ENCODE peak calls at places on chromosomes 16 and 17, in five cellular contexts. E is neural progenitor cell, W is GM23248, H is fibroblast of lung, Q is GM12878. G is an unnamed sample.

GRCh38 chr16:47029724-47030123 is 56.2 kb upstream of the DNAJA2 start:
- DNase-seq in E (no peak), W (no peak), H (no peak), Q (no peak), G (no peak)

GRCh38 chr17:50534222-50534978 is 1.9 kb downstream of the EPN3 start:
- DNase-seq in E (peak), W (peak), H (no peak), Q (no peak), G (no peak)

GRCh38 chr16:30184430-30185140 is 1.2 kb downstream of the CORO1A start:
- DNase-seq in E (no peak), W (no peak), H (no peak), Q (peak), G (no peak)

GRCh38 chr17:77364941-77365583 is 224.3 kb downstream of the SEC14L1 start:
- DNase-seq in E (no peak), W (no peak), H (no peak), Q (no peak), G (no peak)

GRCh38 chr17:75820411-75821080 is 23.7 kb downstream of the UNC13D start:
- DNase-seq in E (no peak), W (no peak), H (no peak), Q (no peak), G (no peak)

GRCh38 chr16:87207509-87207908 is 109.7 kb downstream of the C16orf95 start:
- DNase-seq in E (no peak), W (peak), H (peak), Q (no peak), G (no peak)

GRCh38 chr17:49970498-49970897 is 1.5 kb downstream of the DLX4 start:
- DNase-seq in E (no peak), W (no peak), H (no peak), Q (no peak), G (no peak)

GRCh38 chr17:49932131-49932723 is 36.8 kb upstream of the DLX4 start:
- DNase-seq in E (no peak), W (no peak), H (no peak), Q (no peak), G (no peak)

GRCh38 chr17:46853896-46854444 is 2.6 kb downstream of the WNT9B start:
- DNase-seq in E (no peak), W (peak), H (no peak), Q (no peak), G (no peak)

GRCh38 chr17:9644910-9645751 is at the start of gene USP43:
- DNase-seq in E (peak), W (peak), H (no peak), Q (no peak), G (peak)

GRCh38 chr16:80573700-80574120 is 32.9 kb downstream of the DYNLRB2 start:
- DNase-seq in E (no peak), W (no peak), H (no peak), Q (no peak), G (no peak)

GRCh38 chr16:51134269-51134812 is 16.7 kb downstream of the SALL1 start:
- DNase-seq in E (peak), W (peak), H (no peak), Q (no peak), G (no peak)

GRCh38 chr16:21184834-21185233 is 26.4 kb downstream of the LDAF1 start:
- DNase-seq in E (no peak), W (peak), H (no peak), Q (no peak), G (no peak)

GRCh38 chr16:11256657-11257130 is 690 bp upstream of the SOCS1 start:
- DNase-seq in E (peak), W (peak), H (peak), Q (no peak), G (no peak)

GRCh38 chr17:67119102-67119501 is 74.7 kb downstream of the CACNG1 start:
- DNase-seq in E (no peak), W (no peak), H (no peak), Q (no peak), G (no peak)

GRCh38 chr17:5097101-5097834 is 14.4 kb downstream of the ZNF232 start:
- DNase-seq in E (peak), W (no peak), H (no peak), Q (no peak), G (no peak)

GRCh38 chr16:83717308-83717707 is 90.5 kb upstream of the HSBP1 start:
- DNase-seq in E (peak), W (no peak), H (no peak), Q (no peak), G (no peak)

GRCh38 chr16:81505011-81505660 is 60.5 kb downstream of the CMIP start:
- DNase-seq in E (no peak), W (no peak), H (no peak), Q (peak), G (no peak)

GRCh38 chr16:86956437-86956836 is 360.8 kb downstream of the C16orf95 start:
- DNase-seq in E (no peak), W (no peak), H (no peak), Q (no peak), G (no peak)

GRCh38 chr16:22678311-22678710 is 135.7 kb upstream of the HS3ST2 start:
- DNase-seq in E (no peak), W (no peak), H (no peak), Q (no peak), G (no peak)

GRCh38 chr17:6096201-6097004 is 26.2 kb downstream of the WSCD1 start:
- DNase-seq in E (no peak), W (no peak), H (no peak), Q (no peak), G (no peak)

GRCh38 chr16:50425648-50426047 is 56.9 kb upstream of the BRD7 start:
- DNase-seq in E (no peak), W (no peak), H (no peak), Q (no peak), G (no peak)

GRCh38 chr17:40104570-40105471 is 4.4 kb upstream of the NR1D1 start:
- DNase-seq in E (no peak), W (no peak), H (no peak), Q (no peak), G (no peak)

GRCh38 chr17:9292563-9292941 is 271.2 kb downstream of the NTN1 start:
- DNase-seq in E (no peak), W (no peak), H (no peak), Q (no peak), G (no peak)

GRCh38 chr17:30520882-30521281 is 43.7 kb downstream of the GOSR1 start:
- DNase-seq in E (no peak), W (peak), H (no peak), Q (no peak), G (no peak)

GRCh38 chr16:49453983-49454382 is 80.4 kb downstream of the C16orf78 start:
- DNase-seq in E (no peak), W (no peak), H (no peak), Q (no peak), G (no peak)

GRCh38 chr17:16255481-16255901 is 38.5 kb downstream of the PIGL start:
- DNase-seq in E (peak), W (peak), H (peak), Q (no peak), G (peak)

GRCh38 chr16:88197481-88198456 is 185.0 kb upstream of the ZNF469 start:
- DNase-seq in E (no peak), W (peak), H (no peak), Q (no peak), G (no peak)

GRCh38 chr17:7854851-7855642 is at the start of gene TMEM88:
- DNase-seq in E (peak), W (peak), H (no peak), Q (no peak), G (no peak)

GRCh38 chr17:7852919-7853692 is 1.8 kb upstream of the TMEM88 start:
- DNase-seq in E (peak), W (no peak), H (no peak), Q (no peak), G (no peak)

GRCh38 chr17:7853693-7854043 is 1.2 kb upstream of the TMEM88 start:
- DNase-seq in E (peak), W (no peak), H (no peak), Q (no peak), G (no peak)

GRCh38 chr17:7855643-7856080 is 796 bp downstream of the TMEM88 start:
- DNase-seq in E (no peak), W (no peak), H (no peak), Q (no peak), G (no peak)

GRCh38 chr17:7854078-7854777 is 638 bp upstream of the TMEM88 start:
- DNase-seq in E (peak), W (no peak), H (no peak), Q (no peak), G (no peak)
- TF ChIP-seq EZH2 in E (no peak), W (no peak), H (no peak), Q (no peak), G (no peak)

GRCh38 chr17:65901394-65901793 is 290.5 kb downstream of the CEP112 start:
- DNase-seq in E (no peak), W (no peak), H (no peak), Q (no peak), G (no peak)

GRCh38 chr17:65892912-65893377 is 299.0 kb downstream of the CEP112 start:
- DNase-seq in E (no peak), W (peak), H (no peak), Q (peak), G (no peak)

GRCh38 chr17:65893692-65894279 is 298.1 kb downstream of the CEP112 start:
- DNase-seq in E (no peak), W (no peak), H (no peak), Q (no peak), G (no peak)

GRCh38 chr17:65902165-65902564 is 289.8 kb downstream of the CEP112 start:
- DNase-seq in E (no peak), W (no peak), H (no peak), Q (no peak), G (no peak)

DNA sequence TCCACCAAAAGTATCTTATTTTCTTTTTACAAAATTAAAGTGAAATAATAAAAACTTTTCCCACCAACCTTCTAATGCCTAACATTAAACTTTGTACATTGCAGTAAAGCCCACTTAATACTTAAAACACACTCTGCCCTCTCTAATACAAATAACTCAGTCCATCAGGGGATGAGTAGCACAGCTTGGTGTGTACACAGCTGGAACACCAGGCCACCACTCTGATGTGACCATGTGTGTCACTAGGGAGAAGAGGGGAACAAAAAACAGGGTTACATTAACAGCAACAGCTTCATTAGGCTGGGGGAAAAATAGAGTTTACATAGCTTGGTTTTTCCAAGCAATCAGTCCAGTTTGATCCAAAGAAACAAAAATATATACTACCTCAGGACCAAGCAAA is 295.0 kb downstream of the CEP112 start:
- DNase-seq in E (no peak), W (no peak), H (no peak), Q (no peak), G (no peak)
- TF ChIP-seq EZH2 in E (no peak), W (no peak), H (no peak), Q (no peak), G (no peak)

GRCh38 chr17:80034977-80035686 is 540 bp downstream of the TBC1D16 start:
- DNase-seq in E (peak), W (peak), H (peak), Q (no peak), G (no peak)
- TF ChIP-seq EZH2 in E (no peak), W (no peak), H (no peak), Q (no peak), G (no peak)

DNA sequence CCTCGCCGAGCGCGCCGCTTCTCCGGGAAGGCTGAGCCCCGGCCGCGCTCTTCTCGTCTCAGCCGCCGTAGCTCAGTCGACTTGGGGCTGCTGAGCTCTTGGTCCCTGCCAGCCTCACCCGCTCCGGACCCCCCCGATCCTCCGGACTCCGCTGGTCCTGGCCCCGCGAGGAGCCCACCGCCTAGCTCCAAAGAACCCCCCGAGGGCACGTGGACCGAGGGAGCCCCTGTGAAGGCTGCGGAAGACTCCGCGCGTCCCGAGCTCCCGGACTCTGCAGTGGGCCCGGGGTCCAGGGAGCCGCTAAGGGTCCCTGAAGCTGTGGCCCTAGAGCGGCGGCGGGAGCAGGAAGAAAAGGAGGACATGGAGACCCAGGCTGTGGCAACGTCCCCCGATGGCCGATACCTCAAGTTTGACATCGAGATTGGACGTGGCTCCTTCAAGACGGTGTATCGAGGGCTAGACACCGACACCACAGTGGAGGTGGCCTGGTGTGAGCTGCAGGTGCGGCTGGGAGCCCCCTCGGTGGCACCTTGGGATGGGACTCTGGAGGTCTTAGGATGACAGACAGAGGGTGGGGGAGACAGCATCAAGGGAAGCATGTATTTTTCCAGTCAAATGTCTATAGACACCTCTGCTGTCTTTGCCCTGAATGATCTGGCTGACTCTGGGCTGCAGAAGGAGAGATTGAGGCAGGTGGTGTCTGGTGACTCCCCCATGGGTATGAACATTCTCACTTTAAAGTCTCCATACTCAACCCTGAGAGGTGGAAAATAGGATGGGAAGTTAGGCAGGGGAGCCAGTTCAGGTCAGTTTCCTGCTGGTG is 617 bp downstream of the WNK4 start:
- DNase-seq in E (peak), W (peak), H (no peak), Q (no peak), G (no peak)
- TF ChIP-seq EZH2 in E (peak), W (no peak), H (no peak), Q (no peak), G (no peak)

GRCh38 chr16:1567988-1568387 is 34.5 kb downstream of the TMEM204 start:
- DNase-seq in E (no peak), W (no peak), H (no peak), Q (no peak), G (no peak)

GRCh38 chr16:1575578-1575977 is 36.3 kb downstream of the IFT140 start:
- DNase-seq in E (no peak), W (no peak), H (no peak), Q (no peak), G (peak)

GRCh38 chr16:1572664-1573063 is 39.2 kb downstream of the TMEM204 start:
- DNase-seq in E (no peak), W (no peak), H (no peak), Q (no peak), G (no peak)

GRCh38 chr16:1573301-1573700 is 38.6 kb downstream of the IFT140 start:
- DNase-seq in E (no peak), W (no peak), H (no peak), Q (no peak), G (no peak)

DNA sequence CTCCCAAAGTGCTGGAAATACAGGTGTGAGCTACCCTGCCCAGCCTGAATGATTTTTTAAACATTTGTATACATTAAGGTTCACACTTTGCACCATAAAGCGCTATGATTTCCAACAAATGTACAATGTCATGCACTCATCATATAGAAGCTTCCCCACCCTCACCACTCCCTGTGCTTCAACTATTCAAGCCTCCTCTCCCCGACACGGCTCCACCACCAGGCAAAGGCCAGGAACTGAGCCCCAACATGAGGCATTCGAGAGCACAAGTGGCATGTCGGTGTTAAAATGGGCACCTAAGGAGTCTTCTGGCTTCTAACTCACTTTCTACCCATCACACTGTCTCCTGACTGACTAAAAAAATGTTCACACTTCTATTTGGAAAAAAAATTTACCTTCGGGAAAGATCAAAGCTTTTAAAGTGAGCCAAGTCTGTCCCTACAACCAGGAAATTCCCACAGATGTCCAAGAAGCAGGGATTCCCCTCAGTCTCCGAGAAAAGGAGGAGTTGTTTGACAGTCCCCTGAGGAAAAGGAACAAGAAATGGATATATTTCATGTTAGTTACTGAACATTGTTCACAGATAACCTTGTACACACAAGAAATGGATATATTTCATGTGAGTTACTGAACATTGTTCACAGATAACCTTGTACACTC is 37.7 kb downstream of the TMEM204 start:
- DNase-seq in E (no peak), W (no peak), H (no peak), Q (no peak), G (no peak)
- TF ChIP-seq EZH2 in E (no peak), W (no peak), H (no peak), Q (no peak), G (no peak)

DNA sequence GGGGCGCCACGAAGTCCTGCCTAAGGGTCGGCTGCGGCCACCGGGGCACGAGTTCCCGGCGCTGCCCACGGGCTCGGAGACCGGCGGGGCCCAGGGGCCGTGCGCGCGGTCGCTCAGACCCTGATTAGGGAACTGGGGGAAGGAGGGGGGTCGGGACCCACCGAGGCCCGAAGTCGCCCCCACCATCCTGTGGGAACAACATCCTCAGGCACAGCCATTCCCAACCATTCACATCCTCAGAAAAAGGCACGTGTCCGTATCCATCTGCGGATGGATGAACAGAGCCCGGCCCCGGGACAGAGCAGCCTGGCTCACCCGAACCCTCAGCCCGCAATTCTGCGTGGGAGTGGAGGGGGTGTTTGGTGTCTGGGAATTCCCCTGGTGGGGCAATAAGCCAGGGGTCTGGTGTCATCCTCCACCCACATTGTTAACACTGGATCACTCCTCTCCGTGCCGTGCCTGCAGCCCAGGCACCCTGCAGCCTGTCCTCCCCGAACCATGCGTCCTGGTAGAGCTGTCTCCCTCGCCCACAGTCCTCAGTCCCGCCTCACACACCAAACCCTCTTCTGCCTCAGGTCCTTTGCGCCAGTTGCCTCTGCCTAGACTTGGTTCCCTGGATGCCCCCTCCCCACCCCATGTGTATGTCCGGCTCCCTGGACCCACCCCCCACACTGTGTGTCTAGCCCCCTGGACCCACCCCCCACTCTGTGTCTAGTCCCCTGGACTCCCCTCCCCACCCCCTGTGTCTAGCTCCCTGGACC is 789 bp upstream of the CCDC57 start:
- DNase-seq in E (peak), W (peak), H (peak), Q (no peak), G (peak)
- TF ChIP-seq EZH2 in E (no peak), W (no peak), H (no peak), Q (no peak), G (no peak)

GRCh38 chr17:56597495-56597990 is 4.0 kb downstream of the NOG start:
- DNase-seq in E (peak), W (peak), H (no peak), Q (no peak), G (no peak)
- TF ChIP-seq EZH2 in E (no peak), W (no peak), H (no peak), Q (no peak), G (no peak)